ENCODE peak calls at places on chromosomes 2 and 18, in ten cellular contexts. I is GM12864; M is head of caudate nucleus; L is MV-4-11; V is stimulated activated CD8-positive, alpha-beta memory T cell treated with anti-CD3 and anti-CD28 coated beads, Interleukin-12 subunit alpha, Interleukin-12 subunit beta, amount 100 ng/mL, for 4 hours; J is Ammon's horn; B is fibroblast of villous mesenchyme; G is stimulated activated CD4-positive, alpha-beta T cell treated with anti-CD3 and anti-CD28 coated beads, Interleukin-4, amount 100 ng/mL, for 4 hours; S is left ventricle myocardium inferior; D is HT1080. W is an unnamed sample.
A peak's percentile ranks its signal among the peaks of the same experiment; 100 is the strongest.

GRCh38 chr2:241636983-241637232 is at the start of gene THAP4:
- DNase-seq in I (no peak), M (no peak), L (no peak), V (no peak), J (no peak), B (no peak), G (no peak), S (peak; percentile 72), D (no peak), W (no peak)

GRCh38 chr2:218382785-218383184 is 712 bp downstream of the SLC11A1 start:
- DNase-seq in I (no peak), M (no peak), L (no peak), V (no peak), J (no peak), B (no peak), G (no peak), S (no peak), D (no peak), W (no peak)

GRCh38 chr2:35462226-35462983 is 893.2 kb upstream of the CRIM1 start:
- DNase-seq in I (no peak), M (no peak), L (no peak), V (no peak), J (no peak), B (no peak), G (no peak), S (no peak), D (peak; percentile 73), W (no peak)

GRCh38 chr18:44325903-44326650 is 354.6 kb upstream of the SETBP1 start:
- DNase-seq in I (no peak), M (peak; percentile 62), L (no peak), V (no peak), J (peak; percentile 54), B (peak; percentile 67), G (no peak), S (peak; percentile 16), D (peak; percentile 16), W (peak; percentile 42)

GRCh38 chr2:107525420-107525819 is 301.3 kb upstream of the RGPD4 start:
- DNase-seq in I (no peak), M (no peak), L (no peak), V (no peak), J (no peak), B (peak; percentile 55), G (no peak), S (no peak), D (no peak), W (no peak)

GRCh38 chr2:191636586-191636985 is 41.4 kb upstream of the NABP1 start:
- DNase-seq in I (no peak), M (no peak), L (no peak), V (no peak), J (no peak), B (no peak), G (no peak), S (no peak), D (no peak), W (no peak)

GRCh38 chr2:69683170-69683971 is 39.8 kb upstream of the AAK1 start:
- DNase-seq in I (no peak), M (no peak), L (peak; percentile 70), V (no peak), J (peak; percentile 47), B (peak; percentile 87), G (no peak), S (no peak), D (peak; percentile 72), W (peak; percentile 61)

GRCh38 chr2:241161646-241162281 is 11.5 kb downstream of the PPP1R7 start:
- DNase-seq in I (no peak), M (peak; percentile 85), L (peak; percentile 24), V (no peak), J (peak; percentile 62), B (peak; percentile 86), G (no peak), S (peak; percentile 80), D (peak; percentile 72), W (no peak)

GRCh38 chr18:57881818-57882413 is 78.8 kb upstream of the ATP8B1 start:
- DNase-seq in I (peak; percentile 43), M (peak; percentile 85), L (peak; percentile 50), V (peak; percentile 15), J (peak; percentile 94), B (peak; percentile 81), G (peak; percentile 35), S (peak; percentile 37), D (peak; percentile 63), W (peak; percentile 72)